ENCODE peak calls at places on chromosomes 2 and 18, in seven cellular contexts. U is heart left ventricle; Z is dorsolateral prefrontal cortex; T is CD8-positive, alpha-beta memory T cell; B is CD4-positive, alpha-beta memory T cell; Y is IMR-90; N is suprapubic skin. A is an unnamed sample.

GRCh38 chr2:81901017-81901416 is 1596.5 kb upstream of the LRRTM1 start:
- DNase-seq in N (no peak), U (no peak), B (no peak), T (no peak), Y (no peak), Z (no peak), A (no peak)

GRCh38 chr2:142944264-142944663 is 66.8 kb downstream of the KYNU start:
- DNase-seq in N (no peak), T (no peak), Y (peak; percentile 37), Z (no peak), U (no peak), B (no peak), A (no peak)

GRCh38 chr2:175234650-175235049 is 53.1 kb upstream of the ATP5MC3 start:
- DNase-seq in B (no peak), N (no peak), Y (no peak), Z (no peak), U (no peak), T (no peak), A (no peak)

GRCh38 chr2:169509955-169510354 is 453 bp downstream of the KLHL41 start:
- DNase-seq in Y (no peak), B (no peak), T (no peak), U (no peak), Z (no peak), N (no peak), A (no peak)

GRCh38 chr2:114526856-114527255 is 84.4 kb downstream of the DPP10 start:
- DNase-seq in U (no peak), T (no peak), Y (no peak), Z (no peak), B (no peak), N (no peak), A (no peak)

GRCh38 chr2:62569907-62570793 is 64.2 kb upstream of the TMEM17 start:
- DNase-seq in T (no peak), U (no peak), Z (no peak), B (no peak), Y (no peak), N (no peak), A (no peak)

GRCh38 chr2:114354199-114354598 is 88.2 kb upstream of the DPP10 start:
- DNase-seq in T (no peak), N (no peak), Z (no peak), U (no peak), B (no peak), Y (no peak), A (no peak)

GRCh38 chr2:166784296-166784946 is 103.9 kb upstream of the XIRP2 start:
- DNase-seq in N (no peak), Z (no peak), U (no peak), B (no peak), Y (no peak), T (no peak), A (no peak)

DNA sequence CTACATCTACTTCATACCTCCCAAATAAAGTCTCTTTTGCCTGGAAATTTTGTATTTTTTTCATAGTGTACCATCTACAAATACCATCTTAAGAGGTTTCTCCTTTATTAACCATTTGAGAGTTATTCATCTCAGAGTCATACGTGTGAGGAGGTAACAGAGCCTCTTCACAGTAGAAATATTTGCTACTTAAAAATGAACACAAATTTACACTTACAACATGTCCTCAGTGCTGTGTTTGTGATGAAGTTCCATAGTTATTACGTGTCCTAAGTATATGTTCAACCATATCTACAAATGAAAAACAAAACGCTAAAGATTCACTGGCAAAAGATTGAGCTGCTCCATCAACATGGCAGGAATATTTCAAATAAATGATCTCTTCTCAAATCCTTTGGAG is 48.5 kb upstream of the HNRNPA3 start:
- DNase-seq in B (no peak), Y (no peak), T (no peak), N (no peak), Z (no peak), U (no peak), A (no peak)
- H3K27ac ChIP-seq in B (no peak overlapping the region), Y (peak overlapping the region; percentile 34), T (no peak overlapping the region), N (no peak overlapping the region), Z (peak overlapping the region; percentile 98), U (peak overlapping the region; percentile 84), A (peak overlapping the region; percentile 88)

DNA sequence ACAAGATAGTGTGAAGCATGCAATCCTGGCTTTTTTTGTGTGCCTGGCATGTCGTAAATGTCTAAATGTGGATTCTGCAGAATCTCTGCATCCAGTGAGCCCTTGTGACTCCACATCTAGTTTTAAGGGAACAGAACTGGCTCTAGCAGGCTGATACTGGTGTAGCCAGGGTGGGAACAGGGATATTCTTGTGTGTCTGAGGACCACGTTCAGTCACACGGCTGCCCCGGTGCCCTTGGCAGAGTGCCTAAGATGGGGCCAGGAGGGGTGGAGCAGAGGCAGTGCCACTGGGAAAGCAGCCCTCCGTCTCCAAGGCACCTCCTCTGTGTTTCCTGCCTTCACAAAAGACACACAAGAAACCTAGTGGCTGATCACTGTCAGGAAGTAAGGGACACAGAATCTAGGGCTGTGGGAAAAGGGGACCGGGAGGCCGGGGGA is 91.5 kb upstream of the PARD3B start:
- DNase-seq in Z (no peak), T (no peak), N (peak; percentile 64), B (peak; percentile 28), Y (no peak), U (peak; percentile 42), A (peak; percentile 24)
- H3K27ac ChIP-seq in Z (no peak overlapping the region), T (no peak overlapping the region), N (peak overlapping the region; percentile 29), B (no peak overlapping the region), Y (peak overlapping the region; percentile 63), U (peak overlapping the region; percentile 33), A (peak overlapping the region; percentile 63)

DNA sequence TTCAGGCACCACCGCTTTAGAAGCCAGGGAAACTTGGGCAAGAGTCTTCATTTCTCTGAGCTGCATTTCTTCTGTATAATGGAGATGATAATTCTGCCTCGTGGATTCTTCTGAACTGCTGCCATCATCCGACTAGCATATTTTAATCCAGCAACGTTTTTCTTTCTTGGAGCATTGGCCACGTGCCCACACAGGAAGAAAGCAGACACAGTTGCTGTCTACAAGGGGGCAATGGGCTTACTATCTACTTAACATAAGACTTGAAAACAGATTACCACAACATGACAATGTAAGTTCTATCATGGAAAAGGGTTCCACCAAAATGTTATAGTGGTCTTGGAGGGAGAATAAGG is 176.5 kb downstream of the FAM210A start:
- DNase-seq in U (no peak), Z (no peak), T (no peak), N (no peak), Y (no peak), B (no peak), A (no peak)
- H3K27ac ChIP-seq in U (peak overlapping the region; percentile 16), Z (peak overlapping the region; percentile 49), T (no peak overlapping the region), N (no peak overlapping the region), Y (no peak overlapping the region), B (no peak overlapping the region), A (no peak overlapping the region)

GRCh38 chr2:71880846-71881610 is 266.6 kb downstream of the CYP26B1 start:
- DNase-seq in N (peak; percentile 74), Y (peak; percentile 72), Z (no peak), B (no peak), U (no peak), T (no peak), A (peak; percentile 95)
- H3K27ac ChIP-seq in N (no peak overlapping the region), Y (peak overlapping the region; percentile 47), Z (no peak overlapping the region), B (no peak overlapping the region), U (no peak overlapping the region), T (no peak overlapping the region), A (peak overlapping the region; percentile 56)

GRCh38 chr2:19538411-19538963 is 180.1 kb upstream of the OSR1 start:
- DNase-seq in B (no peak), N (no peak), T (no peak), Y (peak; percentile 95), U (no peak), Z (no peak), A (no peak)
- H3K27ac ChIP-seq in B (no peak overlapping the region), N (peak overlapping the region; percentile 57), T (no peak overlapping the region), Y (no peak overlapping the region), U (no peak overlapping the region), Z (no peak overlapping the region), A (peak overlapping the region; percentile 39)

DNA sequence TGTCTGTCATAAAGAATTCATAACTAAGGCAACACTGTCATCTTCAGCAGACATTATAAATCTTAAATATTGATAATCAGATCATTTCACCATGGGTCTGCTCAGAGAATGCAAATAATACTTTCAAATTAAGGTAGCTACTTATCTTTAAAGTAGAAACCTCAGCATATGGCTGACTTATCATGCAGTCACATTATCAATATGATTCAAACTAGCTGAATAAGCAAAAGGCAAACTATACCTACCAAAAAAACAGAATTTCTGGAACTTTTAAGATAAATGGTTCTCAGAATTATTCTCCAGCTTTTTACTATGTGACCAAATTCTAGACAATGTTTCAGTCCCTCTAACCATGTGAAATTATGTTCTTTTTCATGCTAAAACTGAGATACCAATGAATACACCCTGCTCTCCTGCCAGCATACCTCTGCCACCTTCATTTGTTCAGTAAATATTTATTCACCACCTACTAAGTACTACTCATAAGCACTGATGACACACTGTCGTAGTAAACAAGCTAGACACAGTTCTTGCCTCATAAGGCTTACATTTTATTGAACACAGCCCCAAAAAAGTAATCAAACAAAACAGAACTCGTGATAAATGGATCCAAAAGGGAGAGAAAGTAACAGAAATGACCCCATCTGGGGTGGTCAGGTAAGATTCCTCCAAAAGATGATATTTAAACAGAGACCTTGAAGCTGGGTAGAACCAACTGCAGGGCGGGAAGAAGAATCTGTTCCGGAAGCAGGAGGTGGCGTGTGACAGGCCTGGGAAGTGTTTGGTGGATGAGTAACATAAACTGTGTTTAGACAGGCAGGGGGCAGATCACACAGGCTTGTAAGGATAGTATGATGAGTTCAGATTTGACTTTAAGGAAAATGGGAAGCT is 17.7 kb downstream of the SPIRE1 start:
- DNase-seq in U (peak; percentile 36), T (no peak), N (no peak), Z (no peak), Y (peak; percentile 87), B (no peak), A (no peak)
- H3K27ac ChIP-seq in U (peak overlapping the region; percentile 75), T (no peak overlapping the region), N (no peak overlapping the region), Z (no peak overlapping the region), Y (no peak overlapping the region), B (no peak overlapping the region), A (no peak overlapping the region)

DNA sequence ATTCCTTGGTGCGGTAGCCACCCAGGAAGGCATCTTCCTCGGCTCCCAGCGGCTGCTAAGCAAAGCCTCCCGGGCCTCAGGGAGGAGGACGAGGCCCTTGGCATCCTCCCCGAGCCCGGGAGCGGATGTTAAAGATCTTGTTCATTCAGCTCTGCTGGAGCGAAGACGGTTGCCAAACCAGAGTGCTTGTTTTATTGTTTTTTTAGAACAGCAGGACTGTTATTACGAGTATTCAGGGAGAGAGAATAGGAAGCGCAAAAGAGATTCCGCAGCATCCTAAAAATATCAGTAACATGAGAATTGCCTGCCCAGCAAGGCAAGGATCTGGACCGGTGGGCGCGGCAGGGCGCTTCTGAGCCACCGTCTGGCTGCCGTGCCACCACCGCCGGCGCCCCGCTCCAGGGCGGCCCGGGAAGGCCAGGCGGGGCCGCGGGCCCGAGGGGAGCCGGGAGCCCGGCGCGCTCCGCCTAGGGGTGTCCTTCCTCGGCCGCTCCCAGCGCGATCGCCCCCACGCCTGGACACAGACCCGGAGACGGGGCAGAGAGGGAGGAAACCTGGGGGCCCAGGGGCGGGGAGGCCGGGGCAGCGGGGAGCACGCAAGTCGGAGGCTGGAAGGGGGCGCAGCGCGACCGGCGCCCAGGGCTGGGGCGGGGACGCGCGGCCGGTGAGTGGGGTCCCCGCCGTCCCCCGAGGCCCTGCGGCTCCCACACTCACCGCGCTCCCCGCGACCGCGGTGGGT is 850 bp downstream of the CYS1 start:
- DNase-seq in N (no peak), Y (peak; percentile 58), Z (peak; percentile 42), B (no peak), T (no peak), U (no peak), A (peak; percentile 39)
- H3K27ac ChIP-seq in N (peak overlapping the region; percentile 62), Y (no peak overlapping the region), Z (peak overlapping the region; percentile 92), B (no peak overlapping the region), T (no peak overlapping the region), U (peak overlapping the region; percentile 89), A (peak overlapping the region; percentile 91)

DNA sequence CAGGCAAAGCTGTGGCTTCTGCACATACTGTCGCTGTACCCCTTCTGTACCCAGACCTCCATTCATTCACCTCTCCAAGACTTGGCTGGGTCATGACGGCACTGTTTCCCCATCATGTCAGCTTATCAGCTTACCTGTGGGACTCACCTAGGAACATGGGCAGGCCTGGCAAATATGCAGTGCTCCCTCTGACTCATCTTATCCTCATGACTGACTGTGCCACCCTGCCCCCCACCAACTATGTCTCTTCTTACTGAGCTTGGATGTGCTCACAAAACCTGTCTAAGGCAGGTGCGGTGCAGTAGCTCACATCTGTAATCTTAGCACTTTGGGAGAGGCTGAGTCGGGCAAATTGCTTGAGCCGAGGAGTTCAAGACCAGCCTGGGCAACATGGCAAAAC is 152.4 kb downstream of the MGAT5 start:
- DNase-seq in N (no peak), T (no peak), B (no peak), Z (no peak), U (no peak), Y (no peak), A (no peak)
- H3K27ac ChIP-seq in N (peak overlapping the region; percentile 61), T (no peak overlapping the region), B (no peak overlapping the region), Z (no peak overlapping the region), U (no peak overlapping the region), Y (no peak overlapping the region), A (no peak overlapping the region)

A was measured in tibial artery.